ENCODE peak calls at places on chromosome 11, in six cellular contexts. D is K562, J is HCT116, N is H1, M is GM12878, I is SK-N-SH. R is an unnamed sample. For H3K4me1, the result is how much of the 10 kb centered on the place peaks cover.

GRCh38 chr11:66906077-66906929 is 49.4 kb downstream of the LRFN4 start:
- DNase-seq in N (no peak), J (peak), I (no peak), D (no peak), M (no peak), R (no peak)

GRCh38 chr11:64566042-64566914 is 24.7 kb upstream of the SLC22A12 start:
- DNase-seq in D (peak), N (no peak), J (peak), I (peak), M (no peak), R (no peak)

GRCh38 chr11:1480191-1480554 is 6.4 kb downstream of the MOB2 start:
- DNase-seq in D (no peak), I (no peak), J (no peak), N (no peak), M (no peak), R (no peak)

GRCh38 chr11:95723353-95723942 is 66.1 kb downstream of the FAM76B start:
- DNase-seq in N (no peak), I (no peak), J (no peak), D (no peak), M (no peak), R (no peak)

GRCh38 chr11:78688460-78688859 is 113.8 kb upstream of the NARS2 start:
- DNase-seq in N (no peak), M (no peak), D (no peak), I (no peak), J (no peak), R (no peak)

GRCh38 chr11:70535191-70535971 is 137.1 kb downstream of the CTTN start:
- DNase-seq in N (no peak), I (no peak), M (no peak), J (no peak), D (no peak), R (no peak)

GRCh38 chr11:44130751-44131150 is 35.3 kb downstream of the EXT2 start:
- DNase-seq in I (peak), J (no peak), D (no peak), M (no peak), N (no peak), R (no peak)

GRCh38 chr11:46387919-46388618 is 3.5 kb downstream of the CHRM4 start:
- DNase-seq in I (no peak), J (no peak), N (no peak), M (no peak), D (peak), R (no peak)

GRCh38 chr11:130442728-130443127 is 5.7 kb upstream of the ADAMTS15 start:
- DNase-seq in J (no peak), M (no peak), D (no peak), N (no peak), I (no peak), R (no peak)

GRCh38 chr11:112630496-112630895 is 330.7 kb upstream of the NCAM1 start:
- DNase-seq in J (no peak), I (no peak), M (no peak), N (no peak), D (no peak), R (no peak)

GRCh38 chr11:14232652-14233051 is 126.3 kb downstream of the RRAS2 start:
- DNase-seq in M (no peak), N (no peak), J (no peak), D (peak), I (peak), R (no peak)

GRCh38 chr11:69141742-69142141 is 14.0 kb upstream of the SMIM38 start:
- DNase-seq in M (no peak), J (no peak), N (no peak), D (no peak), I (no peak), R (no peak)

GRCh38 chr11:6544921-6545850 is 48.1 kb downstream of the DNHD1 start:
- DNase-seq in I (no peak), J (no peak), M (no peak), D (no peak), N (no peak), R (no peak)

GRCh38 chr11:122097419-122098001 is 18.5 kb downstream of the BLID start:
- DNase-seq in M (no peak), D (no peak), J (no peak), I (peak), N (no peak), R (no peak)

GRCh38 chr11:116731821-116732739 is 40.7 kb downstream of the BUD13 start:
- DNase-seq in N (no peak), D (no peak), I (no peak), J (no peak), M (no peak), R (no peak)

GRCh38 chr11:129885381-129885780 is 10.0 kb downstream of the NFRKB start:
- DNase-seq in D (no peak), N (no peak), I (no peak), J (no peak), M (no peak), R (no peak)

GRCh38 chr11:45156731-45157130 is 10.3 kb downstream of the PRDM11 start:
- DNase-seq in D (no peak), I (no peak), M (no peak), J (no peak), N (no peak), R (no peak)

GRCh38 chr11:65425105-65425970 is 2.7 kb downstream of the NEAT1 start:
- DNase-seq in N (no peak), D (peak), I (no peak), J (peak), M (no peak), R (no peak)

GRCh38 chr11:117931971-117932370 is 2.8 kb upstream of the TMPRSS13 start:
- DNase-seq in I (no peak), J (no peak), D (no peak), M (peak), N (no peak), R (no peak)

GRCh38 chr11:73215191-73216134 is 2.6 kb upstream of the P2RY2 start:
- DNase-seq in D (no peak), I (no peak), M (no peak), J (no peak), N (no peak), R (no peak)
- TF ChIP-seq POLR2AphosphoS5 in D (no peak), I (no peak), M (no peak), J (no peak), N (no peak), R (no peak)

DNA sequence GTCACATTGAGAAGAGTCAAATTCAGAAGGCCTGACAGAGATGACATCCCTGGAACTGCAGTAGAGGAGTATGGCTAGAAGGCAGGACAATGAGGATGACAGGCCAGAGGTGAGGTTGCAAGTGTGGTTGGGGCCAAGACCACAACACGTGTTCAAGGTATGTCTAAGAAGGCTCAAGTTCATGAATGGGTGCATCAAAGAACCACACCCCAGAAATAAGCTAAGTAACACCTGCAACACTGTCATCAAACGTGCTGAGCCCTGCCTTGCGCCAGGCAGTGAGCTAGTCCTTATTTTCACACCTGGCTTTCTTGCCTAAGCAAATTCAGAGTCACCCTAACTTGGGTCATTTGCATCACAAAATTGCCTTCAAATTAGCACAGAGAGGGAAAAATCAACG is 313.6 kb downstream of the KIRREL3 start:
- DNase-seq in I (no peak), M (no peak), J (no peak), D (no peak), N (no peak), R (no peak)
- TF ChIP-seq SIN3A in I (no peak), M (no peak), J (no peak), D (no peak), N (no peak), R (no peak)

GRCh38 chr11:72743321-72744221 is 8.6 kb downstream of the ARAP1 start:
- DNase-seq in N (no peak), D (no peak), M (no peak), J (no peak), I (no peak), R (no peak)
- H3K4me1 ChIP-seq in N (under half), D (half or more), M (half or more), J (under half), I (under half), R (under half)

GRCh38 chr11:57516061-57516443 is 550 bp upstream of the SLC43A1 start:
- DNase-seq in M (no peak), I (no peak), J (no peak), D (no peak), N (no peak), R (no peak)

GRCh38 chr11:57513446-57513795 is 2.1 kb downstream of the SLC43A1 start:
- DNase-seq in J (no peak), M (no peak), N (no peak), I (no peak), D (no peak), R (no peak)

GRCh38 chr11:57514538-57515331 is 767 bp downstream of the SLC43A1 start:
- DNase-seq in D (peak), N (no peak), M (no peak), J (no peak), I (peak), R (no peak)

GRCh38 chr11:57513911-57514537 is 1.5 kb downstream of the SLC43A1 start:
- DNase-seq in I (peak), J (no peak), M (no peak), D (peak), N (no peak), R (no peak)

GRCh38 chr11:57515332-57516060 is at the start of gene SLC43A1:
- DNase-seq in N (no peak), M (no peak), I (peak), J (no peak), D (peak), R (no peak)
- TF ChIP-seq POLR2AphosphoS5 in N (no peak), M (no peak), I (no peak), J (peak), D (peak), R (no peak)

GRCh38 chr11:34546511-34547206 is 33.1 kb upstream of the ELF5 start:
- DNase-seq in N (no peak), D (no peak), I (no peak), J (no peak), M (no peak), R (no peak)
- TF ChIP-seq SIN3A in N (no peak), D (no peak), I (no peak), J (no peak), M (no peak), R (no peak)

GRCh38 chr11:62498492-62499286 is 47.9 kb downstream of the AHNAK start:
- DNase-seq in D (no peak), M (no peak), I (no peak), J (no peak), N (no peak), R (no peak)
- H3K4me1 ChIP-seq in D (under half), M (under half), I (under half), J (under half), N (under half), R (under half)

GRCh38 chr11:119496997-119497396 is 74.0 kb upstream of the THY1 start:
- DNase-seq in D (no peak), M (no peak), I (no peak), J (no peak), N (no peak), R (no peak)
- TF ChIP-seq POLR2AphosphoS5 in D (no peak), M (no peak), I (no peak), J (no peak), N (no peak), R (no peak)

DNA sequence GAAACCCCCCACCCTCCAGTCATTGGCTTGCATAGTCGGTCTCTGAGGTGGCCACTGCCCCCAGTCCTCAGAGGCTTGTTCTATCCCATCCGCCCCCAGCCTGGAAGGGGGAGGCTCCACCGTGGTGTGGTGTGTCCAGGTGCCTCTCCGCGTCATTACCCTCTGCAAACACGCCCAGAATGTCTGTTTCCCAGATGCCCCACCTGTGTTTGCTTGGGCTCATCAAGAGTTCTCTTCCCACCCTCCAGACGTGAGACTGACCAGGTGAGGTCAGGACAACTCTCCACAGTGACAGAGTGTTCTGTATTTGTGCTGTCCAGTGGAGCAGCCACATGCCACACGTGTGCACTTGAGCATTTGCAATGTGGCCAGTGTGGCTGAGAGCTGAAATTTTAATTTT is 24.9 kb downstream of the LRRC10B start:
- DNase-seq in D (no peak), J (no peak), M (no peak), I (no peak), N (no peak), R (no peak)
- TF ChIP-seq SIN3A in D (no peak), J (no peak), M (no peak), I (no peak), N (no peak), R (no peak)

DNA sequence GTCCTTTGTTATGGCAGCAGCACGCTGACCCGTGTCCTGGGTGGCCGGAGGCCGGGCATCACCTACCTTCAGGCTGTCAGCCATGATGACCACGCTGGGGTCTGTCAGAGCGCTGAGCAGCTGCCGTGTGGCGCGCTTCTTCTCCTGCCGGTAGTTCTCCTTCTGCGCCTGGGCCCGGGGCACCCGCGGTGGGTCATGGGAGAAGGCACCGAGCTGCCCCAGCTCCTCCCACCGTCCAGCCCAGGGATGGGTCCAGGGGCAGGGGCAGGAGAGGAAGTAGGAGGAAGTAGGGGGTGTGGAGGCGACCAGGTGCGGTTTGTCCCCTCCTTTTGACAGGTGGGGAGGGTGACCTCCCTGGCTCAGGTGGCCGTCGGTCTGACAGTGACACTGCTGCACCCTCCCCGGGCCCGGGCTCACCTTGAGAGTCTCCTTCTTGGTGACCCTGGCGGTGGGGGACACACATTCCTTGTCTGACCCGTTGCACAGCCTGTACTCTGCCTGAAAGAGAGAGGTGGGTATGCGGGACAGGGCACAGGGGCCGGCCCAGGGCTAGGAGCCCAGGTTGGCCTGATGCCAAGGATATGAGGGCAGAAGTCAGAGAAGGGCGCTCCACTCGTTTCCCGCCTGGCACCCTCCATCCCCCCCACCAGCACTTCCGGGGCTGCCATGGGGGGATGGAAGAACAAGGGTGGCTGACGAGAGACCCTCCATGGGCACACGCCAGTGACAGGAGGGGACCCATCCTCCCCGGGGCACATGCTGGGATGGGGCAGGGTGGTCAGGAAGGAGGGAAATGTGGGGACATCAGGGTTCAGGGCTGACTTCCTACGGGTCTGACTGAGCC is 43.0 kb downstream of the OSBPL5 start:
- DNase-seq in J (no peak), N (no peak), D (no peak), M (no peak), I (peak), R (no peak)
- H3K4me1 ChIP-seq in J (under half), N (under half), D (under half), M (under half), I (under half), R (under half)